ENCODE peak calls at places on chromosome 6, in eight cellular contexts. U is smooth muscle cell of the brain vasculature, Z is GM10248, J is NCI-H774, H is HTR-8/SVneo, C is WERI-Rb-1, S is mammary epithelial cell, I is EL. Q is an unnamed sample.

GRCh38 chr6:4790158-4790899 is 14.1 kb downstream of the CDYL start:
- DNase-seq in C (no peak), I (no peak), J (no peak), U (no peak), H (no peak), S (no peak), Z (no peak), Q (no peak)

GRCh38 chr6:33633462-33634158 is 12.5 kb downstream of the ITPR3 start:
- DNase-seq in U (no peak), J (peak), I (peak), Z (peak), H (peak), C (peak), S (peak), Q (peak)

GRCh38 chr6:46296586-46296985 is 125.8 kb upstream of the ENPP5 start:
- DNase-seq in I (no peak), J (no peak), H (no peak), Z (no peak), C (no peak), U (no peak), S (no peak), Q (no peak)

GRCh38 chr6:45377041-45377554 is 636 bp downstream of the SUPT3H start:
- DNase-seq in I (no peak), S (peak), U (no peak), Z (peak), H (no peak), C (no peak), J (no peak), Q (no peak)

GRCh38 chr6:93407186-93407585 is 12.2 kb downstream of the EPHA7 start:
- DNase-seq in U (no peak), Z (no peak), C (no peak), H (no peak), I (no peak), S (no peak), J (peak), Q (no peak)

GRCh38 chr6:150231456-150231855 is 88.6 kb downstream of the PPP1R14C start:
- DNase-seq in H (no peak), Z (no peak), U (no peak), S (peak), C (no peak), J (no peak), I (peak), Q (no peak)

GRCh38 chr6:17469006-17469972 is 75.9 kb downstream of the CAP2 start:
- DNase-seq in C (no peak), Z (no peak), S (no peak), U (no peak), J (no peak), H (no peak), I (no peak), Q (no peak)

GRCh38 chr6:20647585-20647984 is 113.3 kb downstream of the CDKAL1 start:
- DNase-seq in S (no peak), U (no peak), J (no peak), Z (no peak), C (no peak), H (no peak), I (peak), Q (no peak)

GRCh38 chr6:133340557-133340956 is 99.4 kb downstream of the EYA4 start:
- DNase-seq in H (no peak), U (no peak), S (peak), J (no peak), Z (no peak), C (no peak), I (no peak), Q (no peak)

GRCh38 chr6:22222469-22222868 is 74.4 kb downstream of the PRL start:
- DNase-seq in C (peak), H (no peak), Z (no peak), I (no peak), S (no peak), U (no peak), J (no peak), Q (no peak)

GRCh38 chr6:80454661-80455365 is 348.3 kb downstream of the BCKDHB start:
- DNase-seq in S (peak), U (no peak), I (peak), Z (no peak), J (no peak), C (no peak), H (no peak), Q (no peak)

GRCh38 chr6:139270249-139270648 is 21.5 kb downstream of the TXLNB start:
- DNase-seq in J (no peak), U (no peak), S (no peak), I (no peak), C (no peak), Z (no peak), H (no peak), Q (no peak)

GRCh38 chr6:73180718-73181619 is 44.3 kb downstream of the KHDC1L start:
- DNase-seq in J (peak), C (peak), U (peak), H (peak), I (peak), S (peak), Z (peak), Q (no peak)

GRCh38 chr6:143843689-143844405 is 709 bp downstream of the LTV1 start:
- DNase-seq in U (no peak), S (no peak), I (peak), C (no peak), Z (peak), H (no peak), J (no peak), Q (no peak)

GRCh38 chr6:53220605-53221004 is 72.0 kb upstream of the GCM1 start:
- DNase-seq in U (no peak), I (no peak), Z (no peak), C (no peak), J (no peak), H (no peak), S (no peak), Q (no peak)

GRCh38 chr6:13427838-13428527 is 59.4 kb downstream of the GFOD1 start:
- DNase-seq in I (no peak), Z (peak), U (no peak), H (no peak), C (no peak), J (no peak), S (no peak), Q (peak)

GRCh38 chr6:83051386-83052172 is 14.1 kb downstream of the UBE3D start:
- DNase-seq in C (no peak), U (no peak), J (peak), S (no peak), H (no peak), I (no peak), Z (no peak), Q (no peak)

GRCh38 chr6:159871241-159871640 is 19.5 kb upstream of the MAS1 start:
- DNase-seq in Z (no peak), I (no peak), C (no peak), S (no peak), H (no peak), J (no peak), U (no peak), Q (no peak)

GRCh38 chr6:149857541-149857940 is 6.6 kb downstream of the LRP11 start:
- DNase-seq in I (no peak), J (no peak), H (no peak), Z (no peak), S (no peak), U (no peak), C (no peak), Q (no peak)

GRCh38 chr6:35980991-35981645 is 43.3 kb downstream of the SLC26A8 start:
- DNase-seq in I (no peak), Z (no peak), J (no peak), C (no peak), U (no peak), H (no peak), S (no peak), Q (no peak)

GRCh38 chr6:50849016-50849748 is 30.5 kb downstream of the TFAP2B start:
- DNase-seq in S (no peak), H (no peak), U (no peak), C (peak), I (no peak), Z (no peak), J (no peak), Q (no peak)

GRCh38 chr6:9621276-9621675 is 793.6 kb downstream of the TFAP2A start:
- DNase-seq in C (no peak), J (no peak), I (peak), H (no peak), Z (no peak), U (no peak), S (peak), Q (no peak)

GRCh38 chr6:80523531-80523970 is 417.1 kb downstream of the BCKDHB start:
- DNase-seq in C (peak), I (no peak), H (no peak), S (no peak), Z (no peak), J (no peak), U (no peak), Q (no peak)

GRCh38 chr6:47967843-47968242 is 143.2 kb downstream of the PTCHD4 start:
- DNase-seq in U (no peak), I (no peak), S (peak), H (no peak), J (no peak), C (no peak), Z (no peak), Q (no peak)

GRCh38 chr6:153150767-153151440 is 19.8 kb upstream of the RGS17 start:
- DNase-seq in C (no peak), Z (no peak), H (no peak), S (no peak), I (no peak), U (no peak), J (peak), Q (no peak)

GRCh38 chr6:159117031-159117430 is 52.2 kb upstream of the FNDC1 start:
- DNase-seq in J (no peak), S (peak), C (no peak), I (peak), U (no peak), H (no peak), Z (no peak), Q (no peak)

GRCh38 chr6:134577998-134578397 is 260.1 kb upstream of the SGK1 start:
- DNase-seq in Z (no peak), C (no peak), J (no peak), U (no peak), S (peak), H (no peak), I (peak), Q (no peak)

GRCh38 chr6:161411265-161411944 is 137.5 kb upstream of the AGPAT4 start:
- DNase-seq in Z (no peak), J (no peak), S (peak), U (no peak), H (no peak), I (no peak), C (no peak), Q (no peak)

GRCh38 chr6:96391776-96392175 is 129.8 kb upstream of the UFL1 start:
- DNase-seq in C (peak), H (no peak), I (no peak), J (peak), U (no peak), Z (no peak), S (no peak), Q (no peak)

GRCh38 chr6:63795006-63795405 is 159.4 kb downstream of the PHF3 start:
- DNase-seq in C (no peak), J (no peak), I (no peak), H (no peak), S (no peak), U (no peak), Z (no peak), Q (no peak)

GRCh38 chr6:157323924-157324276 is 581 bp upstream of the TMEM242 start:
- DNase-seq in S (peak), C (peak), J (no peak), I (peak), U (peak), H (peak), Z (peak), Q (no peak)

GRCh38 chr6:43942616-43943015 is 172.6 kb downstream of the VEGFA start:
- DNase-seq in C (no peak), I (no peak), J (no peak), U (no peak), S (no peak), Z (no peak), H (no peak), Q (no peak)

GRCh38 chr6:50815436-50816114 is 3.1 kb upstream of the TFAP2B start:
- DNase-seq in Z (no peak), U (peak), C (no peak), H (no peak), I (peak), S (peak), J (no peak), Q (no peak)

GRCh38 chr6:82588859-82589412 is 225.3 kb downstream of the TPBG start:
- DNase-seq in U (no peak), J (no peak), H (no peak), C (no peak), I (no peak), S (no peak), Z (no peak), Q (no peak)

Q was measured in activated T-helper 1 cell treated with Interleukin-2 at 50 U/mL for 16 hours.